ENCODE peak calls at places on chromosomes 7 and 10, in eight cellular contexts. L is hepatocyte, U is ACHN, W is fibroblast of mammary gland, C is ELR, H is tibial nerve, Q is HTR-8/SVneo, Z is iPS-NIHi11. J is an unnamed sample.

GRCh38 chr7:96026006-96026405 is 253.7 kb downstream of the DYNC1I1 start:
- DNase-seq in C (no peak), U (no peak), Z (no peak), L (no peak), W (no peak), Q (no peak), H (no peak), J (no peak)

GRCh38 chr7:149822353-149822943 is 15.7 kb upstream of the ZNF862 start:
- DNase-seq in Z (peak), H (no peak), C (no peak), L (no peak), U (no peak), Q (no peak), W (no peak), J (no peak)

GRCh38 chr10:69895759-69896158 is 94.1 kb downstream of the COL13A1 start:
- DNase-seq in H (no peak), W (peak), U (no peak), Q (no peak), L (no peak), Z (no peak), C (peak), J (no peak)

GRCh38 chr10:128254486-128254885 is 128.3 kb upstream of the MKI67 start:
- DNase-seq in C (peak), Q (no peak), H (no peak), L (no peak), W (peak), Z (no peak), U (no peak), J (no peak)

GRCh38 chr7:96738705-96739104 is 29.1 kb upstream of the SEM1 start:
- DNase-seq in C (no peak), Q (no peak), H (no peak), U (no peak), W (no peak), Z (no peak), L (no peak), J (no peak)

GRCh38 chr7:150322833-150323681 is at the start of the genes ACTR3C and LRRC61:
- DNase-seq in H (no peak), Z (peak), U (peak), Q (no peak), L (peak), W (no peak), C (no peak), J (no peak)

GRCh38 chr10:48767752-48768450 is 83.2 kb downstream of the WDFY4 start:
- DNase-seq in Q (no peak), Z (no peak), H (no peak), U (no peak), C (no peak), W (no peak), L (no peak), J (no peak)

GRCh38 chr10:1477578-1477977 is 259.7 kb downstream of the ADARB2 start:
- DNase-seq in Z (no peak), C (no peak), H (no peak), W (no peak), U (no peak), L (no peak), Q (no peak), J (no peak)

GRCh38 chr7:150979706-150980390 is 1.7 kb upstream of the KCNH2 start:
- DNase-seq in W (no peak), H (no peak), Q (no peak), Z (no peak), C (no peak), U (no peak), L (no peak), J (no peak)

GRCh38 chr10:116852246-116852645 is 2.9 kb downstream of the ENO4 start:
- DNase-seq in Z (no peak), C (no peak), W (no peak), H (no peak), L (no peak), U (no peak), Q (no peak), J (no peak)

GRCh38 chr7:66239467-66239856 is 34.3 kb downstream of the TPST1 start:
- DNase-seq in U (no peak), C (no peak), Z (no peak), W (no peak), H (no peak), Q (no peak), L (no peak), J (no peak)

GRCh38 chr7:73397521-73397934 is 36.0 kb upstream of the FZD9 start:
- DNase-seq in Z (peak), W (no peak), C (no peak), U (no peak), Q (no peak), L (peak), H (no peak), J (peak)

GRCh38 chr10:6819301-6819700 is 239.2 kb upstream of the PRKCQ start:
- DNase-seq in U (no peak), Z (no peak), C (no peak), Q (no peak), W (no peak), L (no peak), H (no peak), J (no peak)

GRCh38 chr7:11212080-11212711 is 238.5 kb downstream of the PHF14 start:
- DNase-seq in Q (peak), H (no peak), C (peak), L (peak), Z (peak), W (peak), U (peak), J (peak)

GRCh38 chr10:112491144-112491543 is 44.1 kb downstream of the VTI1A start:
- DNase-seq in L (no peak), W (peak), Z (no peak), C (peak), H (no peak), U (no peak), Q (no peak), J (no peak)

GRCh38 chr10:86596266-86596665 is 58.1 kb upstream of the OPN4 start:
- DNase-seq in C (no peak), H (no peak), L (no peak), Q (no peak), Z (no peak), U (no peak), W (peak), J (no peak)

GRCh38 chr10:80590585-80591125 is 53.0 kb downstream of the SH2D4B start:
- DNase-seq in C (no peak), L (no peak), U (no peak), Q (no peak), H (no peak), Z (no peak), W (no peak), J (no peak)

GRCh38 chr10:49611166-49611814 is 1.2 kb downstream of the SLC18A3 start:
- DNase-seq in C (no peak), Z (peak), W (no peak), U (no peak), H (no peak), L (no peak), Q (no peak), J (no peak)